ENCODE peak calls at places on chromosomes 13 and 19, in nine cellular contexts. C is effector memory CD4-positive, alpha-beta T cell; D is dermis blood vessel endothelial cell; I is occipital lobe; Y is HT-29; U is activated naive CD4-positive, alpha-beta T cell treated with anti-CD3 and anti-CD28 coated beads, Interleukin-2, amount 10 ng/mL, durations not matched to agents 7 days and 5 days; G is epithelial cell of esophagus; R is neural crest cell; B is AG10803. O is an unnamed sample.

GRCh38 chr19:30096596-30097370 is 154.7 kb downstream of the URI1 start:
- DNase-seq in C (no peak), D (no peak), I (no peak), Y (no peak), U (no peak), G (no peak), R (no peak), B (no peak), O (no peak)

GRCh38 chr19:55173717-55174409 is 6.2 kb downstream of the SYT5 start:
- DNase-seq in C (no peak), D (peak), I (no peak), Y (peak), U (peak), G (peak), R (peak), B (peak), O (peak)

GRCh38 chr19:45767410-45767880 is 1.6 kb downstream of the SIX5 start:
- DNase-seq in C (no peak), D (peak), I (no peak), Y (peak), U (no peak), G (peak), R (peak), B (peak), O (peak)

GRCh38 chr13:113997845-113998751 is 24.2 kb upstream of the C13orf46 start:
- DNase-seq in C (no peak), D (peak), I (no peak), Y (no peak), U (no peak), G (peak), R (no peak), B (peak), O (no peak)

GRCh38 chr19:402786-403185 is 6.2 kb downstream of the C2CD4C start:
- DNase-seq in C (no peak), D (no peak), I (no peak), Y (no peak), U (no peak), G (no peak), R (no peak), B (no peak), O (no peak)

GRCh38 chr19:29873801-29874575 is 62.2 kb downstream of the CCNE1 start:
- DNase-seq in C (no peak), D (no peak), I (no peak), Y (no peak), U (no peak), G (no peak), R (no peak), B (no peak), O (no peak)

GRCh38 chr19:38684078-38684861 is 36.8 kb downstream of the ACTN4 start:
- DNase-seq in C (peak), D (peak), I (no peak), Y (peak), U (no peak), G (peak), R (no peak), B (peak), O (peak)

GRCh38 chr13:99432637-99433542 is 68.4 kb upstream of the TM9SF2 start:
- DNase-seq in C (peak), D (peak), I (peak), Y (peak), U (peak), G (peak), R (no peak), B (peak), O (peak)

GRCh38 chr13:23159205-23159586 is 21.6 kb upstream of the SGCG start:
- DNase-seq in C (no peak), D (peak), I (no peak), Y (no peak), U (peak), G (peak), R (peak), B (peak), O (peak)

O was measured in adipocyte.